ENCODE peak calls at places on chromosomes 13 and 19, in five cellular contexts. One of them, this sample, is unnamed.

GRCh38 chr19:51531349-51532315 is at the start of gene SIGLEC6:
- DNase-seq in aorta: peak; percentile 89
- DNase-seq in breast epithelium: no peak
- DNase-seq in stomach: peak; percentile 37
- DNase-seq in AG09309: no peak
- DNase-seq in this sample: peak; percentile 42

GRCh38 chr19:18488403-18488723 is 33.5 kb downstream of the ELL start:
- DNase-seq in aorta: no peak
- DNase-seq in AG09309: no peak
- DNase-seq in stomach: no peak
- DNase-seq in breast epithelium: no peak
- DNase-seq in this sample: no peak

GRCh38 chr13:84137292-84137691 is 255.0 kb upstream of the SLITRK1 start:
- DNase-seq in aorta: no peak
- DNase-seq in breast epithelium: no peak
- DNase-seq in stomach: no peak
- DNase-seq in AG09309: peak; percentile 21
- DNase-seq in this sample: no peak

GRCh38 chr13:100581030-100581429 is 7.6 kb downstream of the GGACT start:
- DNase-seq in stomach: no peak
- DNase-seq in AG09309: no peak
- DNase-seq in breast epithelium: no peak
- DNase-seq in aorta: no peak
- DNase-seq in this sample: no peak

GRCh38 chr19:4083677-4084546 is 17.2 kb upstream of the ZBTB7A start:
- DNase-seq in aorta: no peak
- DNase-seq in AG09309: no peak
- DNase-seq in stomach: peak; percentile 89
- DNase-seq in breast epithelium: peak; percentile 78
- DNase-seq in this sample: peak; percentile 92

GRCh38 chr19:35029737-35030256 is 473 bp upstream of the SCN1B start:
- DNase-seq in breast epithelium: no peak
- DNase-seq in AG09309: no peak
- DNase-seq in stomach: no peak
- DNase-seq in aorta: no peak
- DNase-seq in this sample: no peak

GRCh38 chr13:41137951-41138350 is 5.3 kb upstream of the KBTBD6 start:
- DNase-seq in aorta: no peak
- DNase-seq in breast epithelium: no peak
- DNase-seq in AG09309: no peak
- DNase-seq in stomach: no peak
- DNase-seq in this sample: peak; percentile 96

GRCh38 chr13:41652735-41653361 is 195.5 kb downstream of the RGCC start:
- DNase-seq in breast epithelium: no peak
- DNase-seq in aorta: no peak
- DNase-seq in stomach: no peak
- DNase-seq in AG09309: no peak
- DNase-seq in this sample: peak; percentile 68

GRCh38 chr13:27139565-27139964 is 32.0 kb downstream of the USP12 start:
- DNase-seq in breast epithelium: no peak
- DNase-seq in aorta: no peak
- DNase-seq in AG09309: no peak
- DNase-seq in stomach: no peak
- DNase-seq in this sample: no peak

GRCh38 chr13:100381595-100382224 is 206.9 kb downstream of the GGACT start:
- DNase-seq in stomach: no peak
- DNase-seq in aorta: no peak
- DNase-seq in breast epithelium: no peak
- DNase-seq in AG09309: no peak
- DNase-seq in this sample: no peak

GRCh38 chr19:18436651-18437478 is 1.1 kb downstream of the ISYNA1 start:
- DNase-seq in stomach: peak; percentile 75
- DNase-seq in breast epithelium: no peak
- DNase-seq in aorta: peak; percentile 91
- DNase-seq in AG09309: no peak
- DNase-seq in this sample: peak; percentile 80

GRCh38 chr19:15926484-15926883 is 7.8 kb downstream of the CYP4F11 start:
- DNase-seq in aorta: no peak
- DNase-seq in stomach: no peak
- DNase-seq in breast epithelium: no peak
- DNase-seq in AG09309: no peak
- DNase-seq in this sample: no peak

GRCh38 chr13:39998166-39998565 is 342.7 kb downstream of the COG6 start:
- DNase-seq in aorta: no peak
- DNase-seq in stomach: no peak
- DNase-seq in AG09309: no peak
- DNase-seq in breast epithelium: no peak
- DNase-seq in this sample: no peak

GRCh38 chr13:40254394-40254793 is 412.0 kb downstream of the FOXO1 start:
- DNase-seq in AG09309: no peak
- DNase-seq in aorta: no peak
- DNase-seq in stomach: no peak
- DNase-seq in breast epithelium: no peak
- DNase-seq in this sample: peak; percentile 20

GRCh38 chr13:31538067-31539042 is 201.0 kb upstream of the RXFP2 start:
- DNase-seq in stomach: peak; percentile 29
- DNase-seq in breast epithelium: no peak
- DNase-seq in AG09309: no peak
- DNase-seq in aorta: no peak
- DNase-seq in this sample: no peak

GRCh38 chr13:78787189-78787588 is 128.2 kb upstream of the OBI1 start:
- DNase-seq in breast epithelium: no peak
- DNase-seq in aorta: no peak
- DNase-seq in AG09309: no peak
- DNase-seq in stomach: no peak
- DNase-seq in this sample: no peak

GRCh38 chr19:16139752-16140151 is 3.7 kb upstream of the HSH2D start:
- DNase-seq in aorta: no peak
- DNase-seq in breast epithelium: no peak
- DNase-seq in AG09309: no peak
- DNase-seq in stomach: no peak
- DNase-seq in this sample: no peak

GRCh38 chr19:30848626-30849322 is 476.6 kb downstream of the ZNF536 start:
- DNase-seq in stomach: no peak
- DNase-seq in aorta: no peak
- DNase-seq in breast epithelium: no peak
- DNase-seq in AG09309: no peak
- DNase-seq in this sample: no peak

GRCh38 chr19:17073869-17074627 is 1.2 kb downstream of the HAUS8 start:
- DNase-seq in stomach: no peak
- DNase-seq in AG09309: no peak
- DNase-seq in breast epithelium: no peak
- DNase-seq in aorta: no peak
- DNase-seq in this sample: peak; percentile 49

GRCh38 chr19:51473009-51473707 is 5.2 kb upstream of the CEACAM18 start:
- DNase-seq in breast epithelium: peak; percentile 75
- DNase-seq in AG09309: peak; percentile 11
- DNase-seq in aorta: peak; percentile 76
- DNase-seq in stomach: peak; percentile 86
- DNase-seq in this sample: peak; percentile 68

GRCh38 chr13:84870190-84870589 is 929.0 kb downstream of the SLITRK6 start:
- DNase-seq in breast epithelium: no peak
- DNase-seq in AG09309: no peak
- DNase-seq in stomach: no peak
- DNase-seq in aorta: no peak
- DNase-seq in this sample: no peak

GRCh38 chr13:112651306-112651705 is 38.5 kb upstream of the ATP11A start:
- DNase-seq in breast epithelium: peak; percentile 45
- DNase-seq in stomach: no peak
- DNase-seq in AG09309: no peak
- DNase-seq in aorta: no peak
- DNase-seq in this sample: no peak

GRCh38 chr19:11375143-11375948 is 880 bp downstream of the SWSAP1 start:
- DNase-seq in aorta: peak; percentile 81
- DNase-seq in stomach: peak; percentile 59
- DNase-seq in breast epithelium: no peak
- DNase-seq in AG09309: no peak
- DNase-seq in this sample: no peak

GRCh38 chr13:111956261-111957151 is 110.4 kb upstream of the SOX1 start:
- DNase-seq in breast epithelium: no peak
- DNase-seq in AG09309: no peak
- DNase-seq in aorta: no peak
- DNase-seq in stomach: peak; percentile 21
- DNase-seq in this sample: no peak

GRCh38 chr13:97221989-97222700 is at the start of gene MBNL2:
- DNase-seq in aorta: peak; percentile 94
- DNase-seq in stomach: peak; percentile 90
- DNase-seq in breast epithelium: peak; percentile 90
- DNase-seq in AG09309: peak; percentile 77
- DNase-seq in this sample: peak; percentile 92

GRCh38 chr13:29964181-29964845 is 113.9 kb upstream of the UBL3 start:
- DNase-seq in stomach: no peak
- DNase-seq in AG09309: no peak
- DNase-seq in breast epithelium: no peak
- DNase-seq in aorta: no peak
- DNase-seq in this sample: no peak

GRCh38 chr13:57627663-57628062 is 3.9 kb upstream of the PCDH17 start:
- DNase-seq in stomach: no peak
- DNase-seq in aorta: no peak
- DNase-seq in breast epithelium: no peak
- DNase-seq in AG09309: no peak
- DNase-seq in this sample: peak; percentile 44

GRCh38 chr19:41174297-41174928 is 18.6 kb upstream of the CYP2S1 start:
- DNase-seq in AG09309: no peak
- DNase-seq in stomach: peak; percentile 55
- DNase-seq in breast epithelium: no peak
- DNase-seq in aorta: no peak
- DNase-seq in this sample: no peak

GRCh38 chr19:41172297-41173164 is 20.5 kb upstream of the CYP2S1 start:
- DNase-seq in breast epithelium: no peak
- DNase-seq in AG09309: no peak
- DNase-seq in aorta: no peak
- DNase-seq in stomach: peak; percentile 33
- DNase-seq in this sample: no peak

DNA sequence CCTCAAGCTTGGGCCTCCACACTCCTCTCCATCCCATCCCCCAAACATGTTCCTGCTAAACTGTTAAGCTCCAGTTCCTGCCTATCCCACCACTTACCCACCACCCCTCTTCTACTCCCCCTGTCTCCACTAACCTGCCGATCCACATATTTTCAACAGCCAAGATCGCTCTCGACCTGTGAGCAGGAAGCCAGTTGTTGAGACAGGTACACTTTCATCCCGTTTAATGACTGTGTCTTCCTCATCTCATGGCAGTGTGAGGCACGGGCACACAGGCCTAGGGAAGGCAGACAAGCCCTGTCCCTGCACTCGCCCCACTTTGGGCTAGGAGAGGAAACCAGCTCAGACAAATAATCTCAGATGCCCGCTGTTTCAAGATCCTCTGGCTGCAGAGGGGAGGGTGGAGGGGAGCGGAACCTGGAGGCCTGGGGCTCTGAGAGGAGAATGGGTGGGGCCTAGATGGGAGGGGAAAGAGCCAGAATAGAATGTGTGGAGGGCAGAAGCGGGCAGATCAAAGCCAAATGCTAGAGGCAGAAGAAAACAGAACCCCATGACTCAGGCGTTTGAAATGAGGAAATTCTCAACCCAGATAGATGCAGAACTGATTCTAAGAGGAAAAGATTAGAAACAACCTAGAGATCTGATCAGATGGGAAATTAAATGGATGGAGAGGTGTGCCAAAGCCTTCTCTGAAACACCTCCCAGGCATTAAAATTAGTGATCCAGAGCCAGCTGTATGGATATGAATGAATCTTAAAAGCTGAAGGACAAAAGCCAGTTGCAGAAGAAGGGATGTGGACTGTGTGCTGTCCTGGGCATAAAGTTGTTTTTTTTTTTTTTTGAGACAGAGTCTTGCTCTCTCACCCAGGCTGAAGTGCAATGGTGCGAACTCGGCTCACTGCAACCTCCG is 16.9 kb upstream of the CYP2S1 start:
- DNase-seq in aorta: peak; percentile 81
- DNase-seq in stomach: peak; percentile 62
- DNase-seq in AG09309: peak; percentile 24
- DNase-seq in breast epithelium: no peak
- DNase-seq in this sample: peak; percentile 58
- H3K4me3 ChIP-seq in aorta: no peak overlapping the region
- H3K4me3 ChIP-seq in stomach: no peak overlapping the region
- H3K4me3 ChIP-seq in AG09309: no peak overlapping the region
- H3K4me3 ChIP-seq in breast epithelium: peak overlapping the region; percentile 3
- H3K4me3 ChIP-seq in this sample: peak overlapping the region; percentile 68

GRCh38 chr13:77028202-77028601 is 1.2 kb upstream of the FBXL3 start:
- DNase-seq in stomach: no peak
- DNase-seq in breast epithelium: no peak
- DNase-seq in aorta: peak; percentile 57
- DNase-seq in AG09309: no peak
- DNase-seq in this sample: no peak
- H3K4me3 ChIP-seq in stomach: no peak overlapping the region
- H3K4me3 ChIP-seq in breast epithelium: peak overlapping the region; percentile 97
- H3K4me3 ChIP-seq in aorta: peak overlapping the region; percentile 100
- H3K4me3 ChIP-seq in AG09309: peak overlapping the region; percentile 26
- H3K4me3 ChIP-seq in this sample: no peak overlapping the region

GRCh38 chr19:41552558-41552957 is 23.4 kb upstream of the CEACAM21 start:
- DNase-seq in aorta: no peak
- DNase-seq in breast epithelium: no peak
- DNase-seq in stomach: no peak
- DNase-seq in AG09309: no peak
- DNase-seq in this sample: no peak

GRCh38 chr19:41553804-41554203 is 22.2 kb upstream of the CEACAM21 start:
- DNase-seq in breast epithelium: no peak
- DNase-seq in AG09309: no peak
- DNase-seq in stomach: no peak
- DNase-seq in aorta: no peak
- DNase-seq in this sample: no peak

GRCh38 chr19:41548954-41549688 is 26.8 kb upstream of the CEACAM21 start:
- DNase-seq in stomach: peak; percentile 43
- DNase-seq in AG09309: no peak
- DNase-seq in aorta: no peak
- DNase-seq in breast epithelium: no peak
- DNase-seq in this sample: no peak

GRCh38 chr19:41551212-41551610 is 24.8 kb upstream of the CEACAM21 start:
- DNase-seq in AG09309: no peak
- DNase-seq in breast epithelium: no peak
- DNase-seq in stomach: no peak
- DNase-seq in aorta: no peak
- DNase-seq in this sample: no peak

GRCh38 chr19:41551711-41552110 is 24.3 kb upstream of the CEACAM21 start:
- DNase-seq in breast epithelium: no peak
- DNase-seq in aorta: no peak
- DNase-seq in stomach: no peak
- DNase-seq in AG09309: no peak
- DNase-seq in this sample: no peak
- H3K4me3 ChIP-seq in breast epithelium: no peak overlapping the region
- H3K4me3 ChIP-seq in aorta: no peak overlapping the region
- H3K4me3 ChIP-seq in stomach: peak overlapping the region; percentile 1
- H3K4me3 ChIP-seq in AG09309: no peak overlapping the region
- H3K4me3 ChIP-seq in this sample: no peak overlapping the region

GRCh38 chr13:73898276-73898675 is 235.9 kb downstream of the KLF12 start:
- DNase-seq in breast epithelium: no peak
- DNase-seq in stomach: no peak
- DNase-seq in aorta: no peak
- DNase-seq in AG09309: peak; percentile 59
- DNase-seq in this sample: no peak
- H3K4me3 ChIP-seq in breast epithelium: no peak overlapping the region
- H3K4me3 ChIP-seq in stomach: no peak overlapping the region
- H3K4me3 ChIP-seq in aorta: no peak overlapping the region
- H3K4me3 ChIP-seq in AG09309: no peak overlapping the region
- H3K4me3 ChIP-seq in this sample: no peak overlapping the region